ENCODE peak calls at places on chromosomes 2 and 18, in four cellular contexts. M is GM12878, A is GM12891, V is K562. I is an unnamed sample.

GRCh38 chr2:120819720-120820210 is 84.1 kb downstream of the GLI2 start:
- DNase-seq in M (no peak), A (no peak), V (no peak), I (no peak)

GRCh38 chr2:15832849-15833680 is 107.3 kb upstream of the MYCN start:
- DNase-seq in M (no peak), A (no peak), V (no peak), I (no peak)

GRCh38 chr2:69966496-69966895 is 5.1 kb upstream of the ASPRV1 start:
- DNase-seq in M (no peak), A (no peak), V (no peak), I (no peak)

GRCh38 chr2:109396338-109397180 is 217.2 kb downstream of the SEPTIN10 start:
- DNase-seq in M (no peak), A (no peak), V (no peak), I (no peak)

GRCh38 chr2:96954490-96954846 is 31.9 kb downstream of the FAM178B start:
- DNase-seq in M (peak), A (no peak), V (no peak), I (no peak)

GRCh38 chr18:36580874-36581750 is 247.7 kb downstream of the TPGS2 start:
- DNase-seq in M (no peak), A (no peak), V (no peak), I (no peak)

GRCh38 chr18:3594760-3595241 is 144.8 kb downstream of the TGIF1 start:
- DNase-seq in M (no peak), A (no peak), V (no peak), I (no peak)

GRCh38 chr2:29207352-29207751 is 92.1 kb downstream of the CLIP4 start:
- DNase-seq in M (no peak), A (no peak), V (no peak), I (no peak)

GRCh38 chr2:220553150-220553549 is 925.7 kb downstream of the SLC4A3 start:
- DNase-seq in M (no peak), A (no peak), V (no peak), I (no peak)

GRCh38 chr2:8976419-8976818 is 27.1 kb downstream of the MBOAT2 start:
- DNase-seq in M (no peak), A (no peak), V (no peak), I (no peak)

GRCh38 chr2:209471037-209471436 is 47.2 kb downstream of the MAP2 start:
- DNase-seq in M (no peak), A (no peak), V (no peak), I (no peak)

GRCh38 chr2:236168110-236169067 is at the start of gene GBX2:
- DNase-seq in M (no peak), A (no peak), V (peak), I (no peak)
- TF ChIP-seq SPI1 in M (no peak), A (no peak), V (no peak), I (no peak)

GRCh38 chr2:231221761-231222160 is 23.3 kb downstream of the ARMC9 start:
- DNase-seq in M (no peak), A (no peak), V (no peak), I (no peak)

GRCh38 chr2:231223001-231223375 is 24.6 kb downstream of the ARMC9 start:
- DNase-seq in M (no peak), A (no peak), V (no peak), I (no peak)

GRCh38 chr2:231223458-231223970 is 25.1 kb downstream of the ARMC9 start:
- DNase-seq in M (no peak), A (no peak), V (no peak), I (no peak)

GRCh38 chr2:231219289-231219688 is 20.9 kb downstream of the ARMC9 start:
- DNase-seq in M (no peak), A (no peak), V (no peak), I (no peak)

DNA sequence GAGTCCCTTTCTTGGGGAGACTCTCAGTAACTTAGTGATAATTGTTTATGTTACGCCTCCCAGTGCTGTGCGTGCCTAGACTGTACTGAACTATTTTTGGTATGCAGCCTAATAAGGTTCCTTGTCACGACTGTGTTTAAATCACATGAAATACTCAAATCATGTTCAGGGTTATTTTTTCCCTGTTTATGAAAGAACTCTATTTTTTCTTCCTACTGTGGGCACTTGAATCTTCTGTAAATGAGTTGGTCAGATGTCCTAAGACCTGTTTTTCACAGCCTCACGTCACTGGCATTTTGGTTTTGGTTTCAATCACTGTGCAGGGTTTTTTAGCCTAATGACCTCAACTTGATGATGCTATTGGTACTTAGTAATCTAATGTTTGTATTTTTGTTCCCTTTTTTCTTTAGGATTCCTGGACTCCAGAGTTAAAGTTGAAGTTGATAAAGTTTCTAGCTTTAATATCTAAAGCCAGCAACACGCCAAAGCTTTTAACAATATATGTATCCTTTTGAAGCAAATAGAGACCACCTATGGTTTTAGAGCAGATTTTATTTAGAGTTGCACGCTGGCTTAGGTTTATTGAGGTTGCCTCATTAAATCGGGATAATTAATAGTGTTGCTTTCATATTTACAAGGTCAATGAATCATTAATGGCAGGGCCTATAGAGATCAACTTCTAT is 24.0 kb downstream of the ARMC9 start:
- DNase-seq in M (peak), A (no peak), V (no peak), I (no peak)
- TF ChIP-seq SPI1 in M (no peak), A (no peak), V (no peak), I (no peak)

DNA sequence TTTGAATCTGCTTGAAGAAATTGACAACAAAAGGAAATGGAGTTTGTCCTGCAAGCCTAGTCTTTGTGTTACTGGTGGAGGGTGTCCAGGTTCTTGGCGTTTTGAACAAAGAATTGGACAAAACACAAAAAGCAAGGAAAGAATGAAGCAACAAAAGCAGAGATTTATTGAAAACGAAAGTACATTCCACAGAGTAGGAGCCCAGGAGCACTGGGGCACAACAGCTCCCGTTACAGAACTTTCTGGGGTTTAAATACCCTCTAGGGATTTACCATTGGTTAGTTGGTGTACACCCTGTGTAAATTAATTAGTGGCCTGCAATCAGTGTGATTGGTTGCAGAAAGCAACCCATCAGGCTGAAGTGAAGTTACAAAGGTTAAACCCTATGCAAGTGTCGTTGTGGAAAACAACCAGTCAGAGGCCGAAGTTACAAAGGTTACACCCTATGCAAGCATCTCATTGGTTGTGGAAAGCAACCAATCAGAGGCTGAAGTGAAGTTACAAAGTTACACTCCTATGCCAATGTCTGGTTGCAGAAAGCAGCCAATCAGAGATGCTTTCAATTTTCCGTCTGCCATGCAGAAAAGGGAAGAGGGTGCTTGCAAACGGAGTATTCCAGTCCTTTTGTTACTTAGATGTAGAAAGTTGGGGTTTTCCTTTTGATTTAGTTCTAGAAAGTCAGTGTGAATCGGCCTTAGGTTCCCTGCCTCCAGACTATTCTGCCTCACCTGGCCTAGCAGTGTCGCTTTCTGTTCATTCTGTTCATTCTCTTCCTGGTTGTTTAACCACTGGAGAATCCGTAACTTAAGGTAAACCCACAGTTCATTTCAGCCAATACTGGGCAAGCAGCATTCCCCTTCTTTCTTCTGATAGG is 47.6 kb upstream of the PTH2R start:
- DNase-seq in M (no peak), A (no peak), V (no peak), I (peak)
- TF ChIP-seq SPI1 in M (no peak), A (no peak), V (no peak), I (peak)

GRCh38 chr2:223725986-223726970 is 111.1 kb downstream of the AP1S3 start:
- DNase-seq in M (no peak), A (no peak), V (no peak), I (no peak)
- TF ChIP-seq SPI1 in M (no peak), A (no peak), V (no peak), I (no peak)

DNA sequence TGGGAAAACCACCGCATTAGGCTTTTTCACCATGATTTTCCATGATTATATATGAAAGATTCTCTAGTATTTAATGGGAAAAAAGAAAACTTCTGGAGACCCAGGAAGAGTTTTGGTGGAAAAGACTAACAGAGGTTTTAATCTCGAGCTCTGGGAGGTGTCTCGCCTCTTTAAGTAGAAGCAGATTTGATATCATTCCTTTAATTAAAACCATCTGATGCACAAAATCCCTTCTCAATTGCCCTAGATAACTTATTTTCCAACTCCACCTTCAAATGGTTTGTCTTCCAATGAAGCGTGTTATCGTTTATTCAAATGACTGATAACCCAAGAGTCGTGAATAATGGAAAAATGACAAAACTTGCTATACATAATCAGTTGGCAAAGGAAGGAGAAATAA is 144.5 kb downstream of the QPCT start:
- DNase-seq in M (no peak), A (no peak), V (no peak), I (no peak)
- TF ChIP-seq SPI1 in M (no peak), A (no peak), V (no peak), I (no peak)

DNA sequence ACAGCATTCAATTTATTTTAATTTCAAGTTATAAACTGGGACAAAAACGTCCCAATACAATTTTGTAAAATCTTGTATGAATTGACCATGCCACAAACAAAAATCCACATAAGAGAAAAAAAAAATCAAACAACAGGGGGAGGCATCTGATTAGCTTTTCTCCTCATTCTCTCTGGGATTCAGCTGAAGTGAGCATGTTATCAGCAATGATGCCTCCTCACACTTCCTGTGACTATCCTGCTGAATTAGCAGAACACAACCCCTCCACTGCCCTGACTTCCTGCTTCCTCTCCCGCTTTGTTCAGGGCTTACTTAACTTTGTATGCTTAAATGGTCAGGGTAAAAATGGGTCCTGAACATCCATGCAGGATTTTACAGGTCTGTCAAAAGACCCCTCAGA is 132.2 kb upstream of the ITGB6 start:
- DNase-seq in M (no peak), A (no peak), V (no peak), I (no peak)
- TF ChIP-seq SPI1 in M (no peak), A (no peak), V (no peak), I (peak)